ENCODE peak calls at places on chromosomes 12 and 14, in four cellular contexts. One of them, this sample, is unnamed.

GRCh38 chr14:63918411-63918810 is 65.6 kb downstream of the SYNE2 start:
- DNase-seq in GM12878: no peak
- DNase-seq in K562: no peak
- DNase-seq in HL-60: no peak
- DNase-seq in this sample: no peak

GRCh38 chr14:56794088-56794556 is 16.2 kb downstream of the OTX2 start:
- DNase-seq in GM12878: no peak
- DNase-seq in K562: no peak
- DNase-seq in HL-60: no peak
- DNase-seq in this sample: no peak

GRCh38 chr14:69441948-69442347 is 42.6 kb upstream of the PLEKHD1 start:
- DNase-seq in GM12878: peak
- DNase-seq in K562: no peak
- DNase-seq in HL-60: no peak
- DNase-seq in this sample: no peak

GRCh38 chr14:99684356-99684952 is 356 bp downstream of the CYP46A1 start:
- DNase-seq in GM12878: no peak
- DNase-seq in K562: no peak
- DNase-seq in HL-60: no peak
- DNase-seq in this sample: no peak

GRCh38 chr12:14618990-14619389 is 51.3 kb upstream of the PLBD1 start:
- DNase-seq in GM12878: no peak
- DNase-seq in K562: no peak
- DNase-seq in HL-60: no peak
- DNase-seq in this sample: no peak

GRCh38 chr14:90599339-90599738 is 202.5 kb downstream of the CALM1 start:
- DNase-seq in GM12878: no peak
- DNase-seq in K562: no peak
- DNase-seq in HL-60: no peak
- DNase-seq in this sample: no peak

GRCh38 chr12:53739285-53740129 is 12.3 kb upstream of the CALCOCO1 start:
- DNase-seq in GM12878: no peak
- DNase-seq in K562: no peak
- DNase-seq in HL-60: no peak
- DNase-seq in this sample: no peak

GRCh38 chr12:108332791-108333382 is 6.2 kb downstream of the CMKLR1 start:
- DNase-seq in GM12878: no peak
- DNase-seq in K562: no peak
- DNase-seq in HL-60: peak
- DNase-seq in this sample: no peak

GRCh38 chr12:130421896-130422295 is 84.2 kb downstream of the PIWIL1 start:
- DNase-seq in GM12878: no peak
- DNase-seq in K562: no peak
- DNase-seq in HL-60: no peak
- DNase-seq in this sample: no peak

GRCh38 chr14:68603682-68604360 is 189.0 kb downstream of the ZFP36L1 start:
- DNase-seq in GM12878: no peak
- DNase-seq in K562: no peak
- DNase-seq in HL-60: no peak
- DNase-seq in this sample: no peak

GRCh38 chr12:128968668-128969067 is 115.4 kb downstream of the GLT1D1 start:
- DNase-seq in GM12878: no peak
- DNase-seq in K562: no peak
- DNase-seq in HL-60: no peak
- DNase-seq in this sample: no peak

GRCh38 chr12:132803883-132804282 is 24.8 kb downstream of the GOLGA3 start:
- DNase-seq in GM12878: no peak
- DNase-seq in K562: no peak
- DNase-seq in HL-60: no peak
- DNase-seq in this sample: no peak

GRCh38 chr12:83434600-83434999 is 747.9 kb downstream of the TMTC2 start:
- DNase-seq in GM12878: no peak
- DNase-seq in K562: no peak
- DNase-seq in HL-60: no peak
- DNase-seq in this sample: no peak

GRCh38 chr12:1930816-1931597 is 12.6 kb upstream of the CACNA2D4 start:
- DNase-seq in GM12878: no peak
- DNase-seq in K562: no peak
- DNase-seq in HL-60: no peak
- DNase-seq in this sample: no peak

GRCh38 chr14:75636100-75636692 is 24.5 kb downstream of the ERG28 start:
- DNase-seq in GM12878: no peak
- DNase-seq in K562: no peak
- DNase-seq in HL-60: no peak
- DNase-seq in this sample: no peak

GRCh38 chr14:34000396-34000795 is 49.5 kb upstream of the EGLN3 start:
- DNase-seq in GM12878: no peak
- DNase-seq in K562: no peak
- DNase-seq in HL-60: no peak
- DNase-seq in this sample: no peak

GRCh38 chr14:33999771-34000291 is 49.0 kb upstream of the EGLN3 start:
- DNase-seq in GM12878: no peak
- DNase-seq in K562: no peak
- DNase-seq in HL-60: no peak
- DNase-seq in this sample: no peak

GRCh38 chr14:33997611-33998010 is 46.7 kb upstream of the EGLN3 start:
- DNase-seq in GM12878: no peak
- DNase-seq in K562: no peak
- DNase-seq in HL-60: no peak
- DNase-seq in this sample: no peak

GRCh38 chr14:33996450-33996849 is 45.6 kb upstream of the EGLN3 start:
- DNase-seq in GM12878: no peak
- DNase-seq in K562: no peak
- DNase-seq in HL-60: no peak
- DNase-seq in this sample: no peak

GRCh38 chr14:33998263-33998662 is 47.4 kb upstream of the EGLN3 start:
- DNase-seq in GM12878: no peak
- DNase-seq in K562: no peak
- DNase-seq in HL-60: no peak
- DNase-seq in this sample: no peak
- TF ChIP-seq SPI1 in GM12878: no peak
- TF ChIP-seq SPI1 in K562: no peak
- TF ChIP-seq SPI1 in HL-60: no peak
- TF ChIP-seq SPI1 in this sample: no peak

DNA sequence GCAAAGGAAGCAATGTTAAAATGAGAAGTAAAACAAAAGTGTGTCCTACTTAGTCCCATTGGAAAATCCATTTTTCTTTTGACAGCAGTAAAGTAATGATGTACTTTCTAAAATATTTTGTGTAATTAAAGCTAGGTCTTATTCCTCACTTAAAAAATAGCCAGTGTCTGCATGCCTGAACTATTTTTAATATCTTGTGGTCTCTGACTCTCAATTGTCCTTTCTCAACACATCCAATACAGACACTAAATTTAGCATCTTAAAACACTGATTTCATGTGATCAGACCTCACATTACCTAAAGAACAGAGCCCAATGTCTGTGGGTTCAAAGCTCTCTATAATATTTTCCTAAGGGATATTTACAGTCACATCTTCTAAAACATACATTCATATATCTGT is 108.0 kb downstream of the DERA start:
- DNase-seq in GM12878: no peak
- DNase-seq in K562: no peak
- DNase-seq in HL-60: no peak
- DNase-seq in this sample: no peak
- TF ChIP-seq SPI1 in GM12878: no peak
- TF ChIP-seq SPI1 in K562: no peak
- TF ChIP-seq SPI1 in HL-60: no peak
- TF ChIP-seq SPI1 in this sample: no peak

DNA sequence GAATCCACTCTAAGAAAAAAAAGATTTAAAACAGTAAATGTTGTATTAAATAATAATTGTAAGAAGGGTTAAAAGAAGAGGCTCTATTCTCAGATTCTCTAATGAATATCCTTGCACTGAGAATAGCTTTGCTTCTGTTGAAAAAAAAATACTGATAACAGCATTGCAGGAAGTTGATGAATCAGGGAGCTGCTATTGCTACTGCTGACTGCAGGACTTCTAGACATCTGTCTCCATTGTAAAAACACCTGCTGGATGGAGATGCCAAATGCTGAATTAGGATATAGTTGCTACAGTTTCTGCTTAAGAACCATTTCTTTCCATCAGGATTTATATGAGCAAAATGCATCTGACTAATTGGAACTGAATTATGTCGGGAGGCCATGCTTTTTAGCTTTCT is 50.3 kb upstream of the ANP32D start:
- DNase-seq in GM12878: no peak
- DNase-seq in K562: no peak
- DNase-seq in HL-60: no peak
- DNase-seq in this sample: no peak
- TF ChIP-seq SPI1 in GM12878: no peak
- TF ChIP-seq SPI1 in K562: no peak
- TF ChIP-seq SPI1 in HL-60: no peak
- TF ChIP-seq SPI1 in this sample: no peak

DNA sequence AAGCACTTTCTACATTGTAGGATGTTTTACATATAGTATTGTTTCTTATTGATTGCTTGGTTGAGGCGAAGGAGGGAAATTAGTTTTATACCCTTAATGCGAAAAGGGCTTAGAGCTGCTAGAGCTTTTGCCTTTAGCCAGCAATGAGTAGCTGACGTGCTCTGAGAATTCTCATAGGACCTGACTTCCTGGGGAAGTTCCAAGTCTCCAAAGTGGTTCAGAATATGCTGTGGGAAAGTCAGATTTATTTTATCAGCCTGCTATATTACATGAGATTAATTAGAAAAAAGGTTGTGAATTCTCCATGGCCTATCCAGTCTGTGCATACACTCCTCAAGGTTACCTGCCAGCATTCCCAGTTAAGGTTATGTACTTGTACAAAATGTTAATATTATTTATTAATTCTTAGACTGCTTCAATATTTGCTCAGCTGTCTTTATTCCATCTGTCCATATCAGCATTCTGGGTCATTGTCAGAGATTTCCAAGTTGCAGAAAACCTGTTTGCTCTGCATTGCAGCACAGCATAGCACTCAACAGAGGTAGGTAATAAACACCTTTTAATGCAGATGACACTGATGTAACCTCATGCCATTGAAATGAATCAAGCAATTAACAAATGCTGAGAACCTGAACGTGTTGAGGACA is 2.6 kb upstream of the SEL1L start:
- DNase-seq in GM12878: no peak
- DNase-seq in K562: no peak
- DNase-seq in HL-60: no peak
- DNase-seq in this sample: no peak
- TF ChIP-seq SPI1 in GM12878: no peak
- TF ChIP-seq SPI1 in K562: no peak
- TF ChIP-seq SPI1 in HL-60: no peak
- TF ChIP-seq SPI1 in this sample: no peak

This sample was measured in GM12891.